ENCODE peak calls at places on chromosomes 6 and 20, in four cellular contexts. K is stomach, L is thoracic aorta, N is GM23248. S is an unnamed sample.

GRCh38 chr6:14635195-14635594 is 517.6 kb downstream of the CD83 start:
- DNase-seq in K (peak; percentile 36), L (no peak), N (no peak), S (no peak)

GRCh38 chr6:26235240-26235730 is 129.7 kb upstream of the BTN3A2 start:
- DNase-seq in K (no peak), L (no peak), N (no peak), S (no peak)

GRCh38 chr6:89357390-89357789 is 4.9 kb upstream of the UBE2J1 start:
- DNase-seq in K (no peak), L (no peak), N (no peak), S (no peak)

GRCh38 chr6:13629459-13630116 is 14.5 kb downstream of the NOL7 start:
- DNase-seq in K (no peak), L (no peak), N (no peak), S (peak; percentile 15)

GRCh38 chr6:135853227-135853626 is 1.7 kb downstream of the PDE7B start:
- DNase-seq in K (no peak), L (no peak), N (peak; percentile 34), S (peak; percentile 64)

GRCh38 chr6:156720739-156721714 is 56.2 kb upstream of the ARID1B start:
- DNase-seq in K (peak; percentile 73), L (no peak), N (peak; percentile 22), S (no peak)

GRCh38 chr6:163415620-163416379 is 1.3 kb downstream of the QKI start:
- DNase-seq in K (peak; percentile 52), L (no peak), N (peak; percentile 83), S (peak; percentile 93)

GRCh38 chr20:41366546-41367392 is at the start of gene EMILIN3:
- DNase-seq in K (no peak), L (no peak), N (peak; percentile 31), S (peak; percentile 87)

GRCh38 chr6:156757849-156758248 is 19.3 kb upstream of the ARID1B start:
- DNase-seq in K (no peak), L (no peak), N (no peak), S (no peak)

GRCh38 chr20:36084897-36085617 is 69.5 kb upstream of the EPB41L1 start:
- DNase-seq in K (no peak), L (no peak), N (no peak), S (no peak)
- H3K36me3 ChIP-seq in K (no peaks in the 10 kb centered on the region), L (no peaks in the 10 kb centered on the region), N (no peaks in the 10 kb centered on the region), S (no peaks in the 10 kb centered on the region)

DNA sequence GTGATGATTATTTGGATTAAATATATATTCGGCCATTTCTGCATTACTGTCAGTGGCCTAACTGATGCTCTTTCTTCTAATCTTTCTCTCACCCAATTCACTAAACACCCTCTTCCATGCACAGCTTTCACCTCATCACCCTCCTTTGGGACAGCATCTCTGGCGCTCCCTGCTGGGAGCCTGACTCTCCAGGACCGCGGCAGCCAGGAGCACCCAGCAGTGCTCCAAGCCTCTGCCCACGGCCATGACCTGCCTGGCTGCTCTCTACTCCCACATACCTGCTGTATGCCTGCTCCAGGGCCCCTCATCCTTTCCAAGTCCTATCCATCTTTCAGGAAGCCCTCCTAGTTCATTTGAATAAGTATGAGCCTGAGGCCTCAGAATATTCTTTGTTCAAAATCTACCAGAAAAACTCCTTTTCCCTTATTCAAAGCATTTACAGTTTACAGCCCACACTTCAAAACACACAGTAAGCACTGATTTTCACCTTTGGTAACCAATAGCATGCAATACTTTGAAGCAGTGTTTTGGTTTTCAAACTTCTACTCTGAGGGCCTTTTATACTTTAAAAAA is 15.2 kb downstream of the CTCFL start:
- DNase-seq in K (peak; percentile 32), L (no peak), N (peak; percentile 30), S (no peak)
- H3K36me3 ChIP-seq in K (no peaks in the 10 kb centered on the region), L (no peaks in the 10 kb centered on the region), N (no peaks in the 10 kb centered on the region), S (no peaks in the 10 kb centered on the region)

GRCh38 chr6:30714263-30714662 is 2.8 kb downstream of the MDC1 start:
- DNase-seq in K (no peak), L (no peak), N (no peak), S (no peak)
- H3K36me3 ChIP-seq in K (peaks cover 26% of the 10 kb centered on the region), L (peaks cover 44% of the 10 kb centered on the region), N (peaks cover 3% of the 10 kb centered on the region), S (peaks cover 52% of the 10 kb centered on the region)

GRCh38 chr20:25495189-25495824 is 87.8 kb downstream of the GINS1 start:
- DNase-seq in K (no peak), L (no peak), N (no peak), S (no peak)
- H3K36me3 ChIP-seq in K (no peaks in the 10 kb centered on the region), L (peaks cover 4% of the 10 kb centered on the region), N (no peaks in the 10 kb centered on the region), S (no peaks in the 10 kb centered on the region)

GRCh38 chr6:39803872-39804271 is 11.7 kb downstream of the DAAM2 start:
- DNase-seq in K (no peak), L (no peak), N (no peak), S (no peak)

GRCh38 chr6:39801456-39802251 is 9.5 kb downstream of the DAAM2 start:
- DNase-seq in K (no peak), L (no peak), N (no peak), S (no peak)

GRCh38 chr6:39797751-39798150 is 5.6 kb downstream of the DAAM2 start:
- DNase-seq in K (no peak), L (no peak), N (no peak), S (no peak)

GRCh38 chr6:39804666-39805065 is 12.5 kb downstream of the DAAM2 start:
- DNase-seq in K (no peak), L (no peak), N (peak; percentile 93), S (peak; percentile 80)

DNA sequence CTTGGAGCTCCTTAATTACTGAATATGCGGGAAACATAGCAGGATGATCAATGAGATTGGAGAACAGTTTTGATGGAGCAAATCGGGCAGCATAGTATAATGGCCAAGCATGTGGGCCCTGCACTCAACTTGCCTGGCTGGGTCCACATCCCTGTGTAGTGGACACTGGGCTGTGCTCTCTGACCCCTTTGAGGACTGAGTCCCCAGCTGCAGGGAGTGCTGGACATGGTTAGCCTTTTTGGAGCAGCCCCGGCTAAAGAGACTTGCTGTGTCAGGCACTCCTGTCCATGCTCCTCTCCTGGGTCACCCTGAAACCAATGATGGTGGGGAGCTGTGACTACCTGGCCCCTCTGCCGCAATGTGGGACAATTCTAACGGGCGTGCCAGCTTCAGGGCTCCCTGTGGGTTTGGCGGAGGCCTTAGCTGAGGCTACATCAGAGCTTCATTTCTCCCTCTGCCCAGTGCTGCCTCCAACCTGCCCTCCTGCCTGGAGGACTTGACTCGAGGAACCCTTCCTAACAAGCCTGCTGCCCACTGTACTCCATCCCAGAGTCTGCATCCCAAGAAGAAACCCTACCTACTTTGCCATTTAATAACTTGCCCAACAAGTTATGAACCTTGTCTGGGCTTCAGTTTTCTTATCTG is 8.3 kb downstream of the DAAM2 start:
- DNase-seq in K (no peak), L (no peak), N (no peak), S (no peak)
- H3K36me3 ChIP-seq in K (no peaks in the 10 kb centered on the region), L (no peaks in the 10 kb centered on the region), N (no peaks in the 10 kb centered on the region), S (no peaks in the 10 kb centered on the region)